ENCODE peak calls at places on chromosomes 16 and 17, in five cellular contexts. K is neuronal stem cell, P is H1, D is mesenchymal stem cell, G is trophoblast cell. U is an unnamed sample.

GRCh38 chr17:63675607-63676539 is 24.1 kb downstream of the LIMD2 start:
- DNase-seq in K (no peak), P (no peak), D (peak; percentile 86), G (no peak), U (no peak)

GRCh38 chr17:36697907-36698526 is 96.6 kb downstream of the MRM1 start:
- DNase-seq in K (peak; percentile 67), P (no peak), D (peak; percentile 18), G (no peak), U (no peak)

GRCh38 chr16:80319181-80319580 is 221.6 kb upstream of the DYNLRB2 start:
- DNase-seq in K (no peak), P (no peak), D (no peak), G (no peak), U (no peak)

GRCh38 chr17:41505007-41505835 is at the start of gene KRT13:
- DNase-seq in K (no peak), P (no peak), D (no peak), G (no peak), U (no peak)

GRCh38 chr16:1125471-1125870 is 27.4 kb upstream of the CACNA1H start:
- DNase-seq in K (no peak), P (no peak), D (no peak), G (no peak), U (no peak)

GRCh38 chr17:78608804-78609186 is 31.6 kb upstream of the DNAH17 start:
- DNase-seq in K (no peak), P (no peak), D (no peak), G (no peak), U (no peak)

GRCh38 chr17:6701719-6702118 is 11.4 kb downstream of the SLC13A5 start:
- DNase-seq in K (peak; percentile 32), P (peak; percentile 92), D (no peak), G (no peak), U (peak; percentile 87)

GRCh38 chr16:1311212-1311737 is 1.8 kb downstream of the UBE2I start:
- DNase-seq in K (no peak), P (no peak), D (peak; percentile 14), G (no peak), U (no peak)

GRCh38 chr16:57743458-57743857 is 7.9 kb downstream of the KATNB1 start:
- DNase-seq in K (no peak), P (no peak), D (no peak), G (no peak), U (peak; percentile 14)

GRCh38 chr16:85132456-85133289 is 20.4 kb upstream of the CIBAR2 start:
- DNase-seq in K (no peak), P (no peak), D (no peak), G (no peak), U (no peak)

GRCh38 chr16:86632206-86632605 is 53.9 kb downstream of the FOXL1 start:
- DNase-seq in K (no peak), P (no peak), D (no peak), G (no peak), U (no peak)

GRCh38 chr16:8878523-8878911 is 3.6 kb upstream of the LITAFD start:
- DNase-seq in K (no peak), P (no peak), D (peak; percentile 95), G (peak; percentile 84), U (no peak)

GRCh38 chr17:77218902-77219301 is 78.1 kb downstream of the SEC14L1 start:
- DNase-seq in K (no peak), P (no peak), D (no peak), G (no peak), U (no peak)

GRCh38 chr17:18860161-18860972 is 2.4 kb downstream of the PRPSAP2 start:
- DNase-seq in K (no peak), P (no peak), D (peak; percentile 11), G (no peak), U (no peak)
- H4K8ac ChIP-seq in K (no peak overlapping the region), P (no peak overlapping the region), D (no peak overlapping the region), G (no peak overlapping the region), U (no peak overlapping the region)

GRCh38 chr16:27333549-27333948 is 19.8 kb downstream of the IL4R start:
- DNase-seq in K (no peak), P (no peak), D (no peak), G (no peak), U (no peak)

GRCh38 chr16:27337024-27337423 is 23.2 kb downstream of the IL4R start:
- DNase-seq in K (no peak), P (no peak), D (no peak), G (no peak), U (no peak)

GRCh38 chr16:27334874-27335273 is 21.1 kb downstream of the IL4R start:
- DNase-seq in K (no peak), P (no peak), D (peak; percentile 87), G (no peak), U (no peak)

GRCh38 chr16:27334192-27334764 is 20.5 kb downstream of the IL4R start:
- DNase-seq in K (no peak), P (no peak), D (no peak), G (no peak), U (no peak)

DNA sequence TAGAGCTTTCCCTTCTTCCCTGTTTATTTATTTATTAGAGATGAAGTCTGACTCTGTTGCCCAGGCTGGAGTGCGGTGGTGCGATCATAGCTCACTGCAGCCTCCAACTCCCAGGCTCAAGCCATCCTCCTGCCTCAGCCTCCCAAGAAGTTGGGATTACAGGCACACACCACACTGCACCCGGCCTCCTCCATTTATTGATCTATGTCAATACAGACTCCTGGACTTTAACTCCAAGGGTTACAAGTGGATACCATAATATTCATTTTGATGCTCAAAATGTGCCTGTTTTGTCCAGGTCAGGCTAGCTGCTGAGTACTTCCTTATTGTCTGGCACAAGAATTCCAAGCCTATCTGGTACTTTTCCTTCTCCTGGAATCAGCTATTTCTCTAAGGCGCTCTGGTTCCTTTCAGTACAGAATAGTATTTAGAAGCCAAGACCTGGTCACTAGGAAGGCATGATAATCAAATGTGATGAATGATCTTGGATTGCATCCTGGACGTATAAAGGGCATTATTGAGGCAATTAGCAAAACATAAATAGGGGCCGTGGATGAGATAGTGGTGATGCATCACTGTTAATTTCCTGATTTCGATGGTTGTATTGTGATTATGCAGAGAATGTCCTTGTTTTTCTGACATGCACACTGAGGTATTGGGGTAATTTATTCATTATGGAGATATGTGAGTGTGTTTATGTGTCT is 21.7 kb downstream of the IL4R start:
- DNase-seq in K (no peak), P (no peak), D (peak; percentile 57), G (no peak), U (no peak)
- H2BK5ac ChIP-seq in K (no peak overlapping the region), P (no peak overlapping the region), D (no peak overlapping the region), G (no peak overlapping the region), U (no peak overlapping the region)

DNA sequence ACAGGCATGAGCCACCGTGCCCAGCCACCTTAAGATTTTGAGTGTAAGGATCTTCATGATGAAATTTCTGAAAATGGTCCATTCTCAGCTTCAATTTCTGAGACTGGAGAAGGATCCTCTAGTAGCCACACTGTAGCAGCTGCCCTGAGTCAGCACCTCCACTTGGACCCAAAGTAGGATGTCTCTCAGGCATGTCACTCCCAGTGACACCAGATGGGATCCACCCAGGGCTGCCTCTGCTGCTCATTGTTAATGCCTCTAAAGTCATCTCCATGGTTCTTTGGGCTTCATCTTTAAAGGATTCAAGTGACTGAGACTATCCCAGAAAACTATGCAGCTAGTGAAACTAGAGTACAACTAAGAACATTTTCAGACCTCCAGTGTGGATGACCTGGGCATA is 7.9 kb downstream of the PLD6 start:
- DNase-seq in K (no peak), P (no peak), D (no peak), G (no peak), U (no peak)
- H2BK12ac ChIP-seq in K (no peak overlapping the region), P (no peak overlapping the region), D (no peak overlapping the region), G (no peak overlapping the region), U (no peak overlapping the region)

DNA sequence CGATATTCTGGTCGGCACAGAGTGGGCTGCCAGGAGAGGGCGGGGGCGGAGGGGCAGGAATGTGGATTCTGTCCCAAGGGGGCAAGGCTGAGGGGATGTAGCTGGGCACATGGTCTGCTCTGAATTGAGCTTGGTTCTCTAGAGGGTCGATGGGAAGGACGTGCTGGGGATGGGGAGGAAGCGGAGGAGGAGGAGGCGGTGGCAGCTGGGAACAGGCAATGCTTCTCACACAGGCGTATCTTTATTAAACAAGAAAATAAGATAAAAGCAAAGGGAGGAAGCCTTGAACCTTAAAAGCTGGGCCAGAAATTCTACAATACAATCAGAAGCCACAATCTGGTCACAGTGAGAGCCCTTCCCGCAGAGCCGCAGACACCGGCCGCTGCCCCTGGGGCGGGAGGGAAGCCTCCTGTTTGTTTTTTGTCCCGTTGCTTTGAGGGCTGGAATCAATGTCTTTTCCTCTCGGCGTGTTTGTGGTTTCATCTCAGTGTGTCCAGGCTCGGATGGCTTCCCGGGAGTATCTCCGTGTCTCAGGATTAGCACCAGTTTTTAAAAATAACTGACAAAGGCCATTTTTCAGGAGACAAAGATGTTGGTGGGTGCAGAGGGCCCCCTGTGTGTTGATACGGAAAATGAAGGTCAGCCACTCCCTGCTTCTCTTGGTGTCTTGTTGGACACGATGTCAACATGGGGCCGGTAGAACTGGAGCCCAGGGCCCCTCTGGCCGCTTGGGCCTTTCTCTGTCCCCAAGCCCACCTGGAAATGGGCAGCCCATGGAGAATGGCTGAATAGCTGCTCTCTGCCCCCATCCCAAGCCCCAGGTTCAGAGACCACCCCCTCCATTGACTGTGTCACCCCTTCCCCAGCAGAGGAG is 12.3 kb upstream of the SLC7A5 start:
- DNase-seq in K (no peak), P (no peak), D (no peak), G (no peak), U (no peak)
- H4K8ac ChIP-seq in K (no peak overlapping the region), P (no peak overlapping the region), D (no peak overlapping the region), G (no peak overlapping the region), U (no peak overlapping the region)

DNA sequence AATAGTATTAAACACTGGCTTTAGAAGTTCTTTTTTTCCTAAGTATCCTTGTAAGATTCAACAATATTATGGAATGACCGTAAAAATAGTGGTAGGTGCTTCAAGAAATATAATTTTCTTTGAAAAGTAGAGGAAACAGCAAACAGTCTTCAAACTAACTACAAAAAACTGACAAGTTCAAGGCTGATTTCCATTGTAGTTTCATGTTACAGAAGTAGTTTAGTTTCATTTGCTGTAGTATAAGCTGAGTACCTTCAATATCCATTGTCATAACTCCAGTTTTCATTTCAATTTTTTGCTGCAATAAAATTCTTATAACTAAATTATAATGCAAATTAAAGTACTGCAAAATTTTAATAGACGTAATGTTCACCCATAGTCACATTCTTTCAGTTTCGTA is 19.3 kb downstream of the PHKB start:
- DNase-seq in K (no peak), P (no peak), D (no peak), G (no peak), U (no peak)
- H2BK5ac ChIP-seq in K (no peak overlapping the region), P (no peak overlapping the region), D (no peak overlapping the region), G (no peak overlapping the region), U (no peak overlapping the region)

U was measured in H9.